ENCODE peak calls at places on chromosomes 3 and 15, in four cellular contexts. One of them, this sample, is unnamed.

GRCh38 chr3:73540969-73541740 is 83.6 kb downstream of the PDZRN3 start:
- DNase-seq in lower lobe of right lung: no peak
- DNase-seq in GM12878: no peak
- DNase-seq in kidney: no peak
- DNase-seq in this sample: no peak

GRCh38 chr15:39625451-39625850 is 44.6 kb downstream of the THBS1 start:
- DNase-seq in lower lobe of right lung: no peak
- DNase-seq in GM12878: no peak
- DNase-seq in kidney: no peak
- DNase-seq in this sample: peak; percentile 47

GRCh38 chr15:57310876-57311275 is 65.4 kb upstream of the CGNL1 start:
- DNase-seq in lower lobe of right lung: no peak
- DNase-seq in GM12878: no peak
- DNase-seq in kidney: no peak
- DNase-seq in this sample: no peak

GRCh38 chr3:72331076-72331475 is 517.2 kb downstream of the SHQ1 start:
- DNase-seq in lower lobe of right lung: no peak
- DNase-seq in GM12878: no peak
- DNase-seq in kidney: no peak
- DNase-seq in this sample: no peak

GRCh38 chr3:30810617-30811016 is 83.8 kb downstream of the GADL1 start:
- DNase-seq in lower lobe of right lung: no peak
- DNase-seq in GM12878: no peak
- DNase-seq in kidney: peak; percentile 66
- DNase-seq in this sample: no peak

GRCh38 chr15:85545185-85545584 is 164.8 kb downstream of the AKAP13 start:
- DNase-seq in lower lobe of right lung: no peak
- DNase-seq in GM12878: no peak
- DNase-seq in kidney: no peak
- DNase-seq in this sample: no peak

GRCh38 chr3:187367561-187368103 is 553 bp upstream of the RTP4 start:
- DNase-seq in lower lobe of right lung: peak; percentile 48
- DNase-seq in GM12878: no peak
- DNase-seq in kidney: peak; percentile 75
- DNase-seq in this sample: no peak

GRCh38 chr15:45522179-45522930 is at the start of gene SLC30A4:
- DNase-seq in lower lobe of right lung: peak; percentile 75
- DNase-seq in GM12878: no peak
- DNase-seq in kidney: peak; percentile 89
- DNase-seq in this sample: peak; percentile 87

GRCh38 chr15:84910928-84911623 is 26.6 kb downstream of the SLC28A1 start:
- DNase-seq in lower lobe of right lung: no peak
- DNase-seq in GM12878: no peak
- DNase-seq in kidney: no peak
- DNase-seq in this sample: no peak

GRCh38 chr3:107429330-107430181 is 52.3 kb downstream of the CCDC54 start:
- DNase-seq in lower lobe of right lung: peak; percentile 77
- DNase-seq in GM12878: no peak
- DNase-seq in kidney: peak; percentile 91
- DNase-seq in this sample: peak; percentile 64

GRCh38 chr3:170862618-170863374 is 7.2 kb downstream of the RPL22L1 start:
- DNase-seq in lower lobe of right lung: no peak
- DNase-seq in GM12878: no peak
- DNase-seq in kidney: no peak
- DNase-seq in this sample: no peak

GRCh38 chr3:30657914-30658313 is 51.5 kb downstream of the TGFBR2 start:
- DNase-seq in lower lobe of right lung: no peak
- DNase-seq in GM12878: no peak
- DNase-seq in kidney: no peak
- DNase-seq in this sample: no peak

GRCh38 chr3:188404701-188405100 is 250.7 kb downstream of the LPP start:
- DNase-seq in lower lobe of right lung: no peak
- DNase-seq in GM12878: no peak
- DNase-seq in kidney: peak; percentile 59
- DNase-seq in this sample: no peak

GRCh38 chr3:52015431-52016256 is 19.9 kb upstream of the RPL29 start:
- DNase-seq in lower lobe of right lung: no peak
- DNase-seq in GM12878: no peak
- DNase-seq in kidney: no peak
- DNase-seq in this sample: no peak

GRCh38 chr15:86336051-86336788 is 256.5 kb downstream of the AGBL1 start:
- DNase-seq in lower lobe of right lung: no peak
- DNase-seq in GM12878: no peak
- DNase-seq in kidney: no peak
- DNase-seq in this sample: no peak

GRCh38 chr3:23738946-23739345 is 66.8 kb upstream of the UBE2E1 start:
- DNase-seq in lower lobe of right lung: no peak
- DNase-seq in GM12878: no peak
- DNase-seq in kidney: no peak
- DNase-seq in this sample: no peak

GRCh38 chr3:7546219-7546618 is 685.3 kb downstream of the GRM7 start:
- DNase-seq in lower lobe of right lung: no peak
- DNase-seq in GM12878: no peak
- DNase-seq in kidney: no peak
- DNase-seq in this sample: no peak

GRCh38 chr15:68843425-68844311 is 23.0 kb upstream of the ANP32A start:
- DNase-seq in lower lobe of right lung: peak; percentile 52
- DNase-seq in GM12878: no peak
- DNase-seq in kidney: peak; percentile 68
- DNase-seq in this sample: no peak

DNA sequence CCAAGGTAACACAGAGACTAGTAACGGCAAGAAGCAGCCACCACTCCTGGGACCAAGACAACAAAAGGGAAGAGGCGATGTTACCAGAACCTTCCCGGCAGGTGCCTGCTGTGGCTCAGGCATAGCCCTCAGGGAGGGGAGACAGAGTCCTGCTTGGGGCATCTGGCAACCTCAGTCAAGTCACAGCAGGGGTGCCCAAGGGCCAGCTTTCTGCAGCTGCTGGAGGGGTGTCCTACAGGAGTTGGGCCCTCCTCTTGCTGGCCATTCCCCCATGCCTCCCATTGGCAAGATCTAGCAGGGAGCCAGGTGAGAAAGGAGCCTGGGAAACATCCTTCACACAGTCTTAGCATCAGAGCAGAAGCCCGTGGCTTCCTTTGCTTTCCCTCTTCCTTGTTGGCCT is 197.3 kb upstream of the IL12A start:
- DNase-seq in lower lobe of right lung: no peak
- DNase-seq in GM12878: no peak
- DNase-seq in kidney: no peak
- DNase-seq in this sample: no peak
- H3K27ac ChIP-seq in lower lobe of right lung: no peak overlapping the region
- H3K27ac ChIP-seq in GM12878: no peak overlapping the region
- H3K27ac ChIP-seq in kidney: peak overlapping the region; percentile 25
- H3K27ac ChIP-seq in this sample: no peak overlapping the region

GRCh38 chr15:67096536-67097294 is 31.3 kb downstream of the SMAD3 start:
- DNase-seq in lower lobe of right lung: no peak
- DNase-seq in GM12878: no peak
- DNase-seq in kidney: no peak
- DNase-seq in this sample: no peak

GRCh38 chr15:67097893-67098740 is 32.7 kb downstream of the SMAD3 start:
- DNase-seq in lower lobe of right lung: no peak
- DNase-seq in GM12878: no peak
- DNase-seq in kidney: no peak
- DNase-seq in this sample: peak; percentile 56

GRCh38 chr15:67094001-67094826 is 28.8 kb downstream of the SMAD3 start:
- DNase-seq in lower lobe of right lung: no peak
- DNase-seq in GM12878: no peak
- DNase-seq in kidney: no peak
- DNase-seq in this sample: no peak

GRCh38 chr15:67097424-67097823 is 32.0 kb downstream of the SMAD3 start:
- DNase-seq in lower lobe of right lung: no peak
- DNase-seq in GM12878: no peak
- DNase-seq in kidney: no peak
- DNase-seq in this sample: no peak

DNA sequence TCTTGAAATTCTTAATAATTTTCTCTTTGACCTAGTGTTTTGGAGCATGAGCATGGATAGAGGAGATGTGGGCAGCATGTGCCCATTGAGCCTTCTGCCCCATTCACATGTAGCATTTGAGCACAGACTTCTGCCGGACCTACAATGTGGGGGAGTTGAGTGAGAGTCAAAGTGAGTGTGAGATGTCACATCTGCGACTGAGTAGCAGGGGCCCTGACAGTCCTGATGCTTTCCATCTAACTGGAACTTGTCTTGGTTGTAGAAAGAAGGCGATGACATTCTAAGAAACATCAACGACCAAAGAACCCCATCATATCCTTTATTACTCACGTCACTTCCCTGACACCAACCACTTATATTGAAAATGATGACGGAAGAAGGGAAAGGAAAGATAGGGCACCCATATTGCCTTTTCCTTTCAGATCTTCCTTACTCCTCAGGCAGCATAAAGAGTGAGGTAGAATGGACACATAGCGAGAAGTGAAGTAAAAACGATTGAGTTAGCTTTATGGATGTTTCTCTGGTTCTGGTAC is 30.5 kb downstream of the SMAD3 start:
- DNase-seq in lower lobe of right lung: no peak
- DNase-seq in GM12878: no peak
- DNase-seq in kidney: no peak
- DNase-seq in this sample: no peak
- TF ChIP-seq CTCF in lower lobe of right lung: no peak
- TF ChIP-seq CTCF in GM12878: no peak
- TF ChIP-seq CTCF in kidney: no peak
- TF ChIP-seq CTCF in this sample: no peak

GRCh38 chr15:83378921-83379561 is 68.1 kb upstream of the SH3GL3 start:
- DNase-seq in lower lobe of right lung: no peak
- DNase-seq in GM12878: no peak
- DNase-seq in kidney: peak; percentile 83
- DNase-seq in this sample: no peak

GRCh38 chr15:83380026-83380425 is 67.1 kb upstream of the SH3GL3 start:
- DNase-seq in lower lobe of right lung: no peak
- DNase-seq in GM12878: no peak
- DNase-seq in kidney: no peak
- DNase-seq in this sample: no peak

GRCh38 chr15:83380682-83381081 is 66.5 kb upstream of the SH3GL3 start:
- DNase-seq in lower lobe of right lung: peak; percentile 60
- DNase-seq in GM12878: peak; percentile 13
- DNase-seq in kidney: no peak
- DNase-seq in this sample: no peak

GRCh38 chr15:83379574-83379973 is 67.6 kb upstream of the SH3GL3 start:
- DNase-seq in lower lobe of right lung: no peak
- DNase-seq in GM12878: no peak
- DNase-seq in kidney: peak; percentile 79
- DNase-seq in this sample: no peak
- H3K4me1 ChIP-seq in lower lobe of right lung: no peaks in the 10 kb centered on the region
- H3K4me1 ChIP-seq in GM12878: peaks cover 5% of the 10 kb centered on the region
- H3K4me1 ChIP-seq in kidney: peaks cover 3% of the 10 kb centered on the region
- H3K4me1 ChIP-seq in this sample: no peaks in the 10 kb centered on the region

GRCh38 chr3:132351222-132351806 is 34.1 kb downstream of the ACP3 start:
- DNase-seq in lower lobe of right lung: no peak
- DNase-seq in GM12878: no peak
- DNase-seq in kidney: no peak
- DNase-seq in this sample: no peak
- H3K27ac ChIP-seq in lower lobe of right lung: no peak overlapping the region
- H3K27ac ChIP-seq in GM12878: no peak overlapping the region
- H3K27ac ChIP-seq in kidney: no peak overlapping the region
- H3K27ac ChIP-seq in this sample: no peak overlapping the region

DNA sequence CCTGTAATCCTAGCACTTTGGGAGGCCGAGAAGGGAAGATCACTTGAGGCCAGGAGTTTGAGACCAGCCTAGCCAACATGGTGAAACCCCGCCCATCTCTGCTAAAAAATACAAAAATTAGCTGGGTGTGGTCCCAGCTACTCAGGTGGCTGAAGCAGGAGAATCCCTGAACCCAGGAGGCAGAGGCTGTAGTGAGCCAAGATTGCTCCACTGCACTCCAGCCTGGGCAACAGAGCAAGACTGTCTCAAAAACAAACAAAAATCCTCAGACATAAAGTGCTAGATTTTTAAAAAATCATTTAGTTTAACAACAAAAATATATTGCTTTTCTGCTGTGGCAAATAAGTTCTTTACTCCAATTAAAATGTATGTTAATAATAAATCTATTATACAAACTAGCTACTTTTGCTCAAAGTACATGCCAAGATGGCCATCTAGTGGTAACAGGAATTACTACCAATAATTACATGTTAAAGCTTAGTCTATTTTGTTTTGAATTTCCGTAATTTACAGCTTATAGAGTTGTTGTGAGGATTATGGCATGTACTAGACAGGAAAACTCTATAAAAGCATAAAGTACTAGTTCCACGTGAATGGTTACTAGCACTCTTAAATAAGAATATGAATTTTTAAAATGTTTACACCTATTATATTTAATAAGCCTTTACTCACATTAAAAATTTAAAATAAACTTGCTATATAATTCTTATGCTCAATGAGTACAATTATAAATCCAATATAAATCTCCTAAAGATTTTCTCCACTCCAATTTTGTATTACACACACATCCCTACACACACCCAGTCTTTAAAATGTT is 39.0 kb downstream of the GABPB1 start:
- DNase-seq in lower lobe of right lung: no peak
- DNase-seq in GM12878: no peak
- DNase-seq in kidney: no peak
- DNase-seq in this sample: no peak
- TF ChIP-seq CTCF in lower lobe of right lung: peak; percentile 70
- TF ChIP-seq CTCF in GM12878: peak; percentile 46
- TF ChIP-seq CTCF in kidney: peak; percentile 52
- TF ChIP-seq CTCF in this sample: peak; percentile 73

GRCh38 chr15:38547255-38547997 is 17.2 kb downstream of the RASGRP1 start:
- DNase-seq in lower lobe of right lung: no peak
- DNase-seq in GM12878: no peak
- DNase-seq in kidney: no peak
- DNase-seq in this sample: no peak
- H3K4me1 ChIP-seq in lower lobe of right lung: no peaks in the 10 kb centered on the region
- H3K4me1 ChIP-seq in GM12878: no peaks in the 10 kb centered on the region
- H3K4me1 ChIP-seq in kidney: no peaks in the 10 kb centered on the region
- H3K4me1 ChIP-seq in this sample: no peaks in the 10 kb centered on the region

DNA sequence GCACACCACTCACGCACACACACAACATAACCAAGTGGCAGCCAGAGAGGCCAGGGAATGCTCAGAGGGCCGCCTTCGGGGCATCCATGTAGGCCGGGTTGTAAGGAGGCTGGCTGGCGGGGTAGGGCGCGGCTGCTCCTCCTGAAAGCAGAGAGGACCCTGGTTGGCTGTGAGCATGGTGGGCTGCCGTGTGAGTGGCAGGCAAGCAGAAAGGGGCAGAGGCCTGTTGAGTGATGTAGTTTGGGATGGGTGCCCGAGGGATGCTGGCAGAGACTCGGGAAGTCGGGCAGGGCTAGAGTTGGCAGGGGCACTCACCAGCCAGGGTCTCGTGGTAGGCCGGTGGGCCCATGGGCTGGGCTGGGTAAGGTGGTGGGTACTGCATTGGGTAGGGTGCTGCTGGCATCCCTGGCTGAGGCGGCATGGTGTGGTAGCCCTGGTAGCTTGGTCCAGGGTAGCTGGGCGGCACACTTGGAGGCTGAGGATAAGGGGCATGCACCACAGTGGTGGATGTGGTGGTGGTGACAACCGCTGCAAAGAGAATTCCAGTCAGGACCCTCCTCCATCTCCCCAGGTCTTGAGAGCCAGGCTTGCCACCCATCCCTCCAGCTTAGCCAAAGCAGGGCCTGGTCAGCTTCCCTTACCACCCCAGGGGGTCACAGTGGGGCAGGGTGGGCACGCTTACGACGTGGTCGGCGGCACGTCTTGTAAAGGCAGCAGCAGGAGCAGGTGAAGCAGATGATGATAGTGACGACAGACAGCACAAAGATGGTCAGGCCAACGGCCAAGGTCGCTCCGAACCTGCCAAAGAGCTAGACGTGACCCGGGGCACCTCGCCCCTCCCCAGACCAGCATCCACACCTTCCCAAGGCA is 22.7 kb downstream of the ATRIP start:
- DNase-seq in lower lobe of right lung: no peak
- DNase-seq in GM12878: no peak
- DNase-seq in kidney: peak; percentile 71
- DNase-seq in this sample: no peak
- H3K27ac ChIP-seq in lower lobe of right lung: peak overlapping the region; percentile 100
- H3K27ac ChIP-seq in GM12878: peak overlapping the region; percentile 59
- H3K27ac ChIP-seq in kidney: no peak overlapping the region
- H3K27ac ChIP-seq in this sample: no peak overlapping the region

This sample was measured in Peyer's patch.